ENCODE peak calls at places on chromosomes 2 and 18, in four cellular contexts. P is K562, V is HepG2, Z is GM12878. E is an unnamed sample.

GRCh38 chr2:121584741-121585140 is 54.1 kb downstream of the RNU4ATAC start:
- DNase-seq in P (no peak), V (no peak), Z (no peak), E (no peak)

GRCh38 chr2:219454217-219454616 is 19.6 kb downstream of the SPEG start:
- DNase-seq in P (no peak), V (no peak), Z (no peak), E (no peak)

GRCh38 chr18:59822612-59823275 is 77.1 kb upstream of the PMAIP1 start:
- DNase-seq in P (no peak), V (no peak), Z (no peak), E (no peak)

GRCh38 chr18:60018801-60019462 is 119.1 kb downstream of the PMAIP1 start:
- DNase-seq in P (no peak), V (no peak), Z (no peak), E (no peak)

GRCh38 chr2:234420406-234420805 is 76.5 kb downstream of the ARL4C start:
- DNase-seq in P (no peak), V (peak; percentile 25), Z (no peak), E (no peak)

GRCh38 chr2:197893403-197894177 is 89.2 kb downstream of the PLCL1 start:
- DNase-seq in P (no peak), V (no peak), Z (peak; percentile 44), E (no peak)

GRCh38 chr2:224109710-224110109 is 70.6 kb upstream of the SERPINE2 start:
- DNase-seq in P (no peak), V (no peak), Z (no peak), E (no peak)

GRCh38 chr2:241788572-241788971 is 11.9 kb downstream of the GAL3ST2 start:
- DNase-seq in P (no peak), V (no peak), Z (peak; percentile 74), E (no peak)

GRCh38 chr2:219565130-219566080 is 5.9 kb downstream of the OBSL1 start:
- DNase-seq in P (no peak), V (no peak), Z (no peak), E (no peak)

GRCh38 chr2:78263571-78263970 is 741.4 kb upstream of the LRRTM4 start:
- DNase-seq in P (no peak), V (no peak), Z (no peak), E (no peak)

GRCh38 chr2:168277276-168277675 is 29.9 kb upstream of the STK39 start:
- DNase-seq in P (no peak), V (no peak), Z (no peak), E (no peak)

GRCh38 chr2:168278424-168278888 is 31.1 kb upstream of the STK39 start:
- DNase-seq in P (no peak), V (peak; percentile 71), Z (no peak), E (no peak)
- TF ChIP-seq EP300 in P (no peak), V (no peak), Z (no peak), E (no peak)

GRCh38 chr2:85724731-85725181 is 29.0 kb upstream of the ATOH8 start:
- DNase-seq in P (no peak), V (no peak), Z (no peak), E (no peak)

GRCh38 chr2:85722519-85722918 is 28.4 kb downstream of the GNLY start:
- DNase-seq in P (no peak), V (no peak), Z (no peak), E (no peak)

GRCh38 chr2:85725451-85725850 is 28.3 kb upstream of the ATOH8 start:
- DNase-seq in P (no peak), V (no peak), Z (no peak), E (no peak)

GRCh38 chr2:85721641-85722040 is 27.5 kb downstream of the GNLY start:
- DNase-seq in P (no peak), V (no peak), Z (no peak), E (no peak)

DNA sequence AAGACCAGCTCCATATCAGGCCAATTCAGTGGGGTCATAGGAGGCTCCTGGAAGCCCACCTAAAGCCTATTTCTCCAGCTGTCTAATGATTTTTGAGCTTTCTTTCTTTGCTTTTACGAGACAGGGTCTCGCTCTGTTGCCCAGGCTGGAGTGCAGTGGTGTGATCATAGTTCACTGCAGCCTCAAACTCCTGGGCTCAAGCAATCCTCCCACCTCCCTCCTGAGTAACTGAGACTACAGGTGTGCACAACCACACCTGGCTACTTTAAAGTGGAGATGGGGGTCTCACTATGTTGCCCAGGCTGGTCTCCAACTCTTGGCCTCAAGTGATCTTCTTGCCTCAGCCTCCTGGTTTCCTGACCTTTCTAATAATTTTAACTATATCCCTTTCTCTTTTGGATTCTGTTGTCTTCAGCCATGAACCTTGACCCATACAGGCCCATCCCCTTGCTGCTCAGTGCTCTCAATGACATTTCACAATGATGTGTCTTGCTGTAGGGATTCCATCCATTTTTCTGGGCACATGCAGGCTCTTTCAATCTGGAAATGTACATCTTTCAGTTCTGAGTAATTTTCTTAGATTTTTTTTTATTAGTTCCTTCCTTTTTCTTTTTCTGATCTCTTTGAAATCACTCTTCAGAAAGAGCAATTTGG is 29.7 kb downstream of the GNLY start:
- DNase-seq in P (no peak), V (no peak), Z (no peak), E (no peak)
- TF ChIP-seq BHLHE40 in P (no peak), V (no peak), Z (no peak), E (no peak)

GRCh38 chr18:2313332-2313731 is 258.0 kb downstream of the METTL4 start:
- DNase-seq in P (no peak), V (no peak), Z (no peak), E (no peak)
- TF ChIP-seq EP300 in P (no peak), V (no peak), Z (no peak), E (no peak)

DNA sequence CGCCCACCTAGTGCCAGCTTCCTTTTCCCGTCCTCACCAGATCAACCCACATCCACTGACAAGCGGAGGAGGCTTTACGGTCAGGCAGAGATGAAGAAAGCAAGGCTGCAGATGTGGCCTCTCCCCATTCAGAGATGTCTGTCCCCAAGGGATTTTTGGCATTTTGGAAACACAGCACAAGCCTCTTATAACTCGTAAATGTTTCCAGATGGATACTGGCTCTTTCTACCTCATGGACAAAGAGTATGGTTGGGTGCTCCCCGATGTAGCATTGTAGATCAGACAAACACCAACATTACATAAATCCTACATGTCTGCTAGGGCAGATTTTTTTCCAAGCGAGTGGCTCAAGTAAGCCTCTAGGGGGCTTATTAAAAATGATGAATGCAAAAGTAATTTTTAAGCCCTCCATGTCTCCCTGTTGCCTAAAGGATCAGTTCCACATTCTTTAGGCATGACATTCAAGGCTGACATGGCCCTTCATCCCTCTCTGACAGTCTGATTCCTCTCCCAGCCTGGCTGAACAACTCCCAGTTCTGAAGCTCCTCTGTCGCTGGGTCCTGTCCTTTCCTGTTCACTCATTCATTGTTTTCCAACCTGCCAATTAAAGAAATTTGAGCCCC is 11.7 kb downstream of the VIT start:
- DNase-seq in P (no peak), V (no peak), Z (no peak), E (no peak)
- TF ChIP-seq BHLHE40 in P (no peak), V (no peak), Z (no peak), E (no peak)

GRCh38 chr2:3298201-3298600 is 79.4 kb downstream of the EIPR1 start:
- DNase-seq in P (no peak), V (no peak), Z (no peak), E (no peak)
- TF ChIP-seq EP300 in P (no peak), V (no peak), Z (no peak), E (no peak)

GRCh38 chr18:36141576-36141975 is 11.9 kb downstream of the ELP2 start:
- DNase-seq in P (no peak), V (no peak), Z (no peak), E (no peak)
- TF ChIP-seq BHLHE40 in P (no peak), V (no peak), Z (no peak), E (no peak)

DNA sequence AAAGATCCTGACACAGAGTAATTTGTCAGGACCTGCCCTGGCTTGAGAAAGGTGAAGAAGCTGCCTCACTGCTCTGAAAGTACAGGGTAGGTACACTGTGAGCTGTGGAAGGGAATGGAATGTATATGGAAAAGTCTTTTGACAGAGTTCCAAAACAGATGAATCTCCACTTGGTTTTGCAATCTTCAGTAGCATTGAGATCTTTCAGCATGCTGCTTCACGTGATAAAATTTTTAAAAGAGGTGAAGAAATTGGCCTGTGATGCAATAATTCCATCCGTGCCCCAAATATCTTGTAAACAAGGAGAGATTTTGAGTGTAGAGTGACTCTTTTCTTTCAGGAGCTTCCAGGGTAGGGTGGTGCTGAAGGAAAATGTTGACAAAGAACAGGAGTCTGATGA is 123.1 kb downstream of the OSR1 start:
- DNase-seq in P (no peak), V (no peak), Z (no peak), E (no peak)
- TF ChIP-seq EP300 in P (no peak), V (no peak), Z (no peak), E (peak; percentile 16)

GRCh38 chr2:221641181-221641871 is 69.2 kb upstream of the EPHA4 start:
- DNase-seq in P (no peak), V (no peak), Z (no peak), E (no peak)

GRCh38 chr2:221640686-221641085 is 68.6 kb upstream of the EPHA4 start:
- DNase-seq in P (no peak), V (no peak), Z (no peak), E (no peak)

GRCh38 chr2:221635949-221636348 is 63.8 kb upstream of the EPHA4 start:
- DNase-seq in P (no peak), V (peak; percentile 6), Z (no peak), E (peak; percentile 6)
- TF ChIP-seq BHLHE40 in P (no peak), V (no peak), Z (no peak), E (no peak)

E was measured in A549.